ENCODE peak calls at places on chromosomes 6 and 20, in ten cellular contexts. S, D, C, M, A, B, W, N, E and Z are unnamed samples.

GRCh38 chr6:35728663-35729348 is 8.0 kb upstream of the ARMC12 start:
- DNase-seq in S (no peak), D (no peak), C (peak; percentile 51), M (no peak), A (peak; percentile 79), B (no peak), W (peak; percentile 54), N (no peak), E (no peak), Z (no peak)

GRCh38 chr20:33333616-33334015 is 50.6 kb downstream of the BPIFB1 start:
- DNase-seq in S (no peak), D (no peak), C (no peak), M (no peak), A (no peak), B (no peak), W (no peak), N (no peak), E (no peak), Z (no peak)

GRCh38 chr20:5552154-5552553 is 198.0 kb upstream of the SHLD1 start:
- DNase-seq in S (no peak), D (no peak), C (no peak), M (no peak), A (no peak), B (no peak), W (no peak), N (no peak), E (no peak), Z (no peak)

GRCh38 chr20:11796041-11796440 is 121.7 kb upstream of the BTBD3 start:
- DNase-seq in S (no peak), D (no peak), C (no peak), M (no peak), A (no peak), B (no peak), W (no peak), N (no peak), E (no peak), Z (no peak)

GRCh38 chr20:16864069-16864468 is 115.9 kb downstream of the OTOR start:
- DNase-seq in S (no peak), D (no peak), C (no peak), M (no peak), A (no peak), B (no peak), W (no peak), N (no peak), E (no peak), Z (peak; percentile 64)

GRCh38 chr20:36606171-36607116 is 865 bp downstream of the RAB5IF start:
- DNase-seq in S (no peak), D (no peak), C (no peak), M (no peak), A (peak; percentile 41), B (no peak), W (no peak), N (no peak), E (peak; percentile 69), Z (no peak)

GRCh38 chr20:665276-665675 is 10.3 kb downstream of the SCRT2 start:
- DNase-seq in S (no peak), D (no peak), C (no peak), M (no peak), A (no peak), B (no peak), W (no peak), N (no peak), E (no peak), Z (no peak)

GRCh38 chr20:57435498-57436222 is 44.5 kb downstream of the RBM38 start:
- DNase-seq in S (no peak), D (peak; percentile 19), C (peak; percentile 51), M (no peak), A (peak; percentile 85), B (no peak), W (no peak), N (peak; percentile 10), E (peak; percentile 74), Z (peak; percentile 47)

GRCh38 chr20:62838511-62838910 is 21.7 kb downstream of the COL9A3 start:
- DNase-seq in S (no peak), D (no peak), C (no peak), M (no peak), A (no peak), B (no peak), W (no peak), N (no peak), E (peak; percentile 29), Z (no peak)

GRCh38 chr6:109397020-109397419 is 14.8 kb upstream of the CD164 start:
- DNase-seq in S (no peak), D (no peak), C (no peak), M (no peak), A (no peak), B (no peak), W (no peak), N (no peak), E (no peak), Z (no peak)

GRCh38 chr6:39269971-39270370 is 40.7 kb upstream of the KCNK5 start:
- DNase-seq in S (no peak), D (no peak), C (no peak), M (no peak), A (no peak), B (no peak), W (no peak), N (no peak), E (no peak), Z (no peak)

GRCh38 chr6:39901670-39902069 is 32.6 kb downstream of the MOCS1 start:
- DNase-seq in S (no peak), D (no peak), C (no peak), M (no peak), A (no peak), B (no peak), W (no peak), N (no peak), E (no peak), Z (no peak)